ENCODE peak calls at places on chromosomes 13 and 19, in four cellular contexts. G, O, Q and P are unnamed samples.
A peak's percentile ranks its signal among the peaks of the same experiment; 100 is the strongest.

GRCh38 chr13:42354246-42355117 is 82.5 kb downstream of the AKAP11 start:
- DNase-seq in O (peak; percentile 45), G (peak; percentile 46), Q (no peak), P (no peak)

GRCh38 chr19:4229179-4229931 is at the start of gene EBI3:
- DNase-seq in G (peak; percentile 62), Q (peak; percentile 59), O (peak; percentile 46), P (no peak)

GRCh38 chr13:29849731-29850212 is 645 bp downstream of the UBL3 start:
- DNase-seq in G (peak; percentile 29), Q (no peak), O (peak; percentile 47), P (peak; percentile 48)

GRCh38 chr13:83248751-83249150 is 633.5 kb downstream of the SLITRK1 start:
- DNase-seq in G (no peak), O (no peak), Q (no peak), P (no peak)

GRCh38 chr19:8988204-8988603 is 22.0 kb downstream of the MUC16 start:
- DNase-seq in Q (no peak), O (no peak), G (peak; percentile 26), P (no peak)

GRCh38 chr13:51912511-51913225 is 50.9 kb downstream of the CCDC70 start:
- DNase-seq in G (no peak), Q (no peak), O (no peak), P (no peak)

GRCh38 chr13:31538067-31539042 is 201.0 kb upstream of the RXFP2 start:
- DNase-seq in O (no peak), G (no peak), Q (peak; percentile 12), P (peak; percentile 81)

GRCh38 chr19:48239582-48240141 is 16.1 kb downstream of the CARD8 start:
- DNase-seq in Q (no peak), O (no peak), G (no peak), P (no peak)

GRCh38 chr19:58317481-58318072 is 9.2 kb upstream of the ZSCAN22 start:
- DNase-seq in G (no peak), Q (no peak), O (no peak), P (no peak)